ENCODE peak calls at places on chromosomes 1 and 21, in five cellular contexts. N is heart left ventricle, D is AG09309, H is cardiac fibroblast, K is tibial artery. R is an unnamed sample.

GRCh38 chr1:44485229-44485932 is 80.3 kb downstream of the RNF220 start:
- DNase-seq in N (peak), D (peak), H (peak), K (no peak), R (no peak)

GRCh38 chr1:159560599-159560998 is 24.8 kb upstream of the OR10J5 start:
- DNase-seq in N (no peak), D (no peak), H (no peak), K (no peak), R (no peak)

GRCh38 chr1:184050631-184051030 is 899 bp upstream of the TSEN15 start:
- DNase-seq in N (no peak), D (no peak), H (peak), K (no peak), R (no peak)

GRCh38 chr1:204503122-204503912 is 8.7 kb upstream of the PIK3C2B start:
- DNase-seq in N (no peak), D (no peak), H (peak), K (no peak), R (no peak)

GRCh38 chr1:154129392-154129970 is 25.4 kb downstream of the NUP210L start:
- DNase-seq in N (no peak), D (no peak), H (no peak), K (no peak), R (no peak)

GRCh38 chr1:194717941-194718340 is 1531.5 kb upstream of the B3GALT2 start:
- DNase-seq in N (no peak), D (no peak), H (no peak), K (no peak), R (peak)

GRCh38 chr1:210332719-210333398 is 4.2 kb downstream of the HHAT start:
- DNase-seq in N (no peak), D (no peak), H (no peak), K (no peak), R (no peak)

GRCh38 chr1:228768345-228768717 is 33.1 kb downstream of the RHOU start:
- DNase-seq in N (no peak), D (no peak), H (no peak), K (no peak), R (no peak)

GRCh38 chr1:229593800-229594199 is 32.1 kb downstream of the TAF5L start:
- DNase-seq in N (no peak), D (no peak), H (no peak), K (no peak), R (no peak)

GRCh38 chr1:231203259-231204057 is 37.6 kb upstream of the GNPAT start:
- DNase-seq in N (no peak), D (no peak), H (no peak), K (no peak), R (no peak)

GRCh38 chr1:109796484-109797305 is 33.0 kb upstream of the EPS8L3 start:
- DNase-seq in N (peak), D (no peak), H (peak), K (peak), R (no peak)

GRCh38 chr1:10210841-10211804 is 753 bp downstream of the KIF1B start:
- DNase-seq in N (peak), D (peak), H (peak), K (peak), R (peak)

GRCh38 chr1:10211805-10212405 is 1.5 kb downstream of the KIF1B start:
- DNase-seq in N (peak), D (no peak), H (no peak), K (no peak), R (no peak)

GRCh38 chr1:10212476-10212875 is 2.1 kb downstream of the KIF1B start:
- DNase-seq in N (no peak), D (no peak), H (no peak), K (no peak), R (no peak)

GRCh38 chr1:10209905-10210810 is at the start of gene KIF1B:
- DNase-seq in N (peak), D (peak), H (peak), K (peak), R (peak)

GRCh38 chr1:10213186-10213585 is 2.8 kb downstream of the KIF1B start:
- DNase-seq in N (no peak), D (no peak), H (no peak), K (no peak), R (no peak)
- H3K4me3 ChIP-seq in N (peak), D (no peak), H (no peak), K (no peak), R (no peak)

DNA sequence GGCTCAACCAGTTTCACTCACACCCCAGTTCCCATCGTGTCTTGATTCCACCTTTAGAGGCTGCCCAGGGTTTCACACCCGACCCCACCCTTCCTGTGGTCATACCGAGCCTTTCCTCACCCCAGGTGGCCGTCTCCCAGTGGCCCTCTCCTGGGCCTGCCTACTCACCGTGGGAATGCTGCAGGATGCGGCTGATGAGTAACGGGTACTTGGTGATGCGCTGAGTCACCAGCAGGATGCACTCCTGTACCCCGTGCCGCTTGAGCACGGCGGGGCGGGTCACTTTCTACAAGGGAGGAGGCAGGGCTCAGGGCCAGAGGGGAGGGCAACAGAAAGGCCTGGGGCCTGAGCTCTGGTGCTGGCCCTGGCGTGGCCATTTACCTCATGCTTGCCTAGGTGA is 16.4 kb downstream of the ARHGEF2 start:
- DNase-seq in N (peak), D (peak), H (peak), K (peak), R (peak)
- TF ChIP-seq CTCF in N (peak), D (peak), H (peak), K (peak), R (peak)

GRCh38 chr1:27454610-27455009 is 35.4 kb downstream of the WASF2 start:
- DNase-seq in N (no peak), D (no peak), H (no peak), K (no peak), R (no peak)

GRCh38 chr1:27451346-27451745 is 38.6 kb downstream of the WASF2 start:
- DNase-seq in N (no peak), D (no peak), H (no peak), K (no peak), R (no peak)

GRCh38 chr1:27455166-27455811 is 34.7 kb downstream of the WASF2 start:
- DNase-seq in N (no peak), D (no peak), H (no peak), K (no peak), R (no peak)
- H3K4me3 ChIP-seq in N (no peak), D (no peak), H (no peak), K (no peak), R (no peak)

GRCh38 chr1:38526046-38526445 is 333.5 kb downstream of the RRAGC start:
- DNase-seq in N (no peak), D (no peak), H (no peak), K (no peak), R (no peak)

GRCh38 chr1:38528600-38528999 is 331.0 kb downstream of the RRAGC start:
- DNase-seq in N (no peak), D (no peak), H (no peak), K (no peak), R (no peak)

GRCh38 chr1:38529337-38529860 is 330.2 kb downstream of the RRAGC start:
- DNase-seq in N (no peak), D (no peak), H (no peak), K (no peak), R (no peak)

GRCh38 chr1:38525343-38525948 is 334.1 kb downstream of the RRAGC start:
- DNase-seq in N (no peak), D (no peak), H (no peak), K (no peak), R (no peak)

GRCh38 chr1:38527373-38527966 is 332.1 kb downstream of the RRAGC start:
- DNase-seq in N (no peak), D (no peak), H (no peak), K (no peak), R (no peak)
- TF ChIP-seq CTCF in N (no peak), D (no peak), H (no peak), K (no peak), R (no peak)

GRCh38 chr1:25023190-25023578 is 93.1 kb upstream of the RUNX3 start:
- DNase-seq in N (no peak), D (no peak), H (no peak), K (no peak), R (no peak)
- H3K4me3 ChIP-seq in N (no peak), D (no peak), H (no peak), K (no peak), R (no peak)

GRCh38 chr1:54547601-54548388 is at the start of gene ACOT11:
- DNase-seq in N (peak), D (no peak), H (peak), K (peak), R (peak)
- TF ChIP-seq CTCF in N (peak), D (peak), H (no peak), K (peak), R (peak)

GRCh38 chr1:167430134-167430848 is 88.0 kb downstream of the CD247 start:
- DNase-seq in N (no peak), D (no peak), H (no peak), K (no peak), R (no peak)
- H3K4me3 ChIP-seq in N (no peak), D (no peak), H (no peak), K (no peak), R (no peak)

GRCh38 chr21:45379171-45379900 is 25.6 kb upstream of the COL18A1 start:
- DNase-seq in N (peak), D (no peak), H (no peak), K (peak), R (no peak)

GRCh38 chr21:45377325-45377709 is 27.6 kb upstream of the COL18A1 start:
- DNase-seq in N (no peak), D (no peak), H (no peak), K (no peak), R (no peak)

GRCh38 chr21:45377866-45378257 is 27.1 kb upstream of the COL18A1 start:
- DNase-seq in N (no peak), D (no peak), H (no peak), K (no peak), R (no peak)

GRCh38 chr21:45379901-45380330 is 25.0 kb upstream of the COL18A1 start:
- DNase-seq in N (peak), D (no peak), H (no peak), K (no peak), R (no peak)

GRCh38 chr21:45378258-45378966 is 26.6 kb upstream of the COL18A1 start:
- DNase-seq in N (no peak), D (no peak), H (no peak), K (peak), R (no peak)
- TF ChIP-seq CTCF in N (no peak), D (no peak), H (no peak), K (no peak), R (no peak)

GRCh38 chr1:35885961-35886558 is 3.1 kb downstream of the AGO1 start:
- DNase-seq in N (no peak), D (no peak), H (peak), K (no peak), R (no peak)
- H3K4me3 ChIP-seq in N (no peak), D (no peak), H (no peak), K (no peak), R (no peak)